ENCODE peak calls at places on chromosomes 5 and 9, in six cellular contexts. J, G, N, I, R and F are unnamed samples.

GRCh38 chr5:98627121-98627520 is 146.3 kb upstream of the RGMB start:
- DNase-seq in J (no peak), G (no peak), N (no peak), I (no peak), R (no peak), F (no peak)

GRCh38 chr9:15146121-15146820 is 160.7 kb downstream of the TTC39B start:
- DNase-seq in J (no peak), G (no peak), N (no peak), I (no peak), R (no peak), F (no peak)

GRCh38 chr9:90559075-90560073 is 83.2 kb downstream of the DIRAS2 start:
- DNase-seq in J (no peak), G (no peak), N (no peak), I (no peak), R (no peak), F (no peak)

GRCh38 chr9:4784403-4784802 is 8.3 kb upstream of the RCL1 start:
- DNase-seq in J (no peak), G (no peak), N (no peak), I (no peak), R (no peak), F (no peak)

GRCh38 chr5:56369333-56369947 is 136.3 kb upstream of the ANKRD55 start:
- DNase-seq in J (no peak), G (no peak), N (no peak), I (no peak), R (no peak), F (no peak)

GRCh38 chr9:73577867-73578266 is 426.2 kb downstream of the ANXA1 start:
- DNase-seq in J (no peak), G (no peak), N (no peak), I (no peak), R (no peak), F (peak)

GRCh38 chr5:173420108-173420507 is 91.9 kb upstream of the STC2 start:
- DNase-seq in J (no peak), G (no peak), N (no peak), I (no peak), R (no peak), F (no peak)

GRCh38 chr5:52705720-52706119 is 82.0 kb upstream of the ITGA1 start:
- DNase-seq in J (peak), G (no peak), N (no peak), I (no peak), R (no peak), F (no peak)

GRCh38 chr5:149878371-149878770 is 66.2 kb downstream of the PDE6A start:
- DNase-seq in J (no peak), G (no peak), N (no peak), I (no peak), R (peak), F (no peak)

GRCh38 chr9:16386579-16387077 is 483.8 kb downstream of the BNC2 start:
- DNase-seq in J (no peak), G (no peak), N (no peak), I (no peak), R (no peak), F (no peak)

GRCh38 chr5:5063533-5063953 is 76.6 kb upstream of the ADAMTS16 start:
- DNase-seq in J (no peak), G (no peak), N (no peak), I (no peak), R (no peak), F (no peak)

GRCh38 chr9:34992376-34992951 is 2.9 kb downstream of the DNAJB5 start:
- DNase-seq in J (no peak), G (no peak), N (peak), I (peak), R (peak), F (no peak)

GRCh38 chr9:38035873-38036272 is 33.2 kb downstream of the SHB start:
- DNase-seq in J (no peak), G (no peak), N (no peak), I (peak), R (no peak), F (peak)

GRCh38 chr5:98368141-98368540 is 405.3 kb upstream of the RGMB start:
- DNase-seq in J (no peak), G (no peak), N (no peak), I (peak), R (no peak), F (no peak)

GRCh38 chr5:132840896-132841818 is 10.7 kb upstream of the SHROOM1 start:
- DNase-seq in J (no peak), G (no peak), N (no peak), I (peak), R (no peak), F (peak)

GRCh38 chr5:98209418-98209817 is 564.0 kb upstream of the RGMB start:
- DNase-seq in J (no peak), G (no peak), N (no peak), I (no peak), R (no peak), F (no peak)

GRCh38 chr5:57466544-57466943 is 16.1 kb downstream of the ACTBL2 start:
- DNase-seq in J (no peak), G (no peak), N (no peak), I (no peak), R (no peak), F (no peak)

GRCh38 chr5:153678617-153679329 is 188.3 kb downstream of the GRIA1 start:
- DNase-seq in J (no peak), G (no peak), N (no peak), I (no peak), R (no peak), F (peak)

GRCh38 chr5:139141841-139142240 is 56.3 kb downstream of the SIL1 start:
- DNase-seq in J (no peak), G (no peak), N (peak), I (peak), R (peak), F (peak)

GRCh38 chr9:136901516-136902258 is 15.4 kb downstream of the TRAF2 start:
- DNase-seq in J (no peak), G (peak), N (peak), I (peak), R (peak), F (no peak)

GRCh38 chr9:136705564-136705963 is 6.8 kb upstream of the DIPK1B start:
- DNase-seq in J (no peak), G (no peak), N (no peak), I (peak), R (no peak), F (no peak)

GRCh38 chr5:75584641-75585040 is 26.6 kb upstream of the ANKDD1B start:
- DNase-seq in J (no peak), G (no peak), N (no peak), I (no peak), R (no peak), F (peak)

GRCh38 chr5:96977228-96977627 is 41.3 kb downstream of the LNPEP start:
- DNase-seq in J (no peak), G (no peak), N (no peak), I (no peak), R (no peak), F (peak)

GRCh38 chr9:35029241-35029640 is 39.7 kb downstream of the DNAJB5 start:
- DNase-seq in J (no peak), G (no peak), N (no peak), I (no peak), R (no peak), F (no peak)